ENCODE peak calls at places on chromosome 9, in six cellular contexts. U is mammary epithelial cell, V is astrocyte, T is GM23338, C is IMR-90, O is GM23248. R is an unnamed sample.

GRCh38 chr9:2962471-2963172 is 118.7 kb upstream of the PUM3 start:
- DNase-seq in U (peak), T (no peak), C (no peak), V (no peak), O (no peak), R (no peak)

GRCh38 chr9:134365791-134366222 is 39.6 kb downstream of the RXRA start:
- DNase-seq in U (peak), T (peak), V (no peak), O (peak), C (no peak), R (no peak)

GRCh38 chr9:97386733-97387503 is 25.0 kb upstream of the TDRD7 start:
- DNase-seq in C (peak), O (peak), T (peak), V (peak), U (peak), R (peak)

GRCh38 chr9:109640232-109641078 is 139.5 kb upstream of the PALM2AKAP2 start:
- DNase-seq in O (peak), U (peak), T (peak), C (peak), V (peak), R (no peak)

GRCh38 chr9:89185980-89186379 is 7.4 kb upstream of the SHC3 start:
- DNase-seq in C (peak), O (peak), U (no peak), T (peak), V (no peak), R (peak)

GRCh38 chr9:138011951-138012500 is 134.4 kb downstream of the CACNA1B start:
- DNase-seq in C (no peak), U (no peak), T (no peak), V (no peak), O (no peak), R (no peak)

GRCh38 chr9:33233659-33234335 is 6.2 kb upstream of the SPINK4 start:
- DNase-seq in C (peak), U (peak), V (peak), T (no peak), O (peak), R (no peak)

GRCh38 chr9:93496285-93496684 is 42.9 kb upstream of the FAM120AOS start:
- DNase-seq in T (no peak), V (no peak), U (no peak), C (no peak), O (peak), R (no peak)

GRCh38 chr9:16058131-16058549 is 505.3 kb downstream of the CCDC171 start:
- DNase-seq in T (peak), U (peak), O (peak), V (peak), C (peak), R (no peak)

GRCh38 chr9:78054180-78054579 is 22.6 kb upstream of the GNAQ start:
- DNase-seq in O (no peak), C (no peak), T (no peak), V (no peak), U (peak), R (no peak)

GRCh38 chr9:109843651-109844050 is 63.7 kb downstream of the PALM2AKAP2 start:
- DNase-seq in O (no peak), V (no peak), T (no peak), C (no peak), U (no peak), R (no peak)

GRCh38 chr9:77597057-77597456 is 51.1 kb downstream of the GNA14 start:
- DNase-seq in U (no peak), T (no peak), C (no peak), V (no peak), O (no peak), R (no peak)

GRCh38 chr9:12681620-12682019 is 11.6 kb upstream of the TYRP1 start:
- DNase-seq in V (peak), U (peak), O (peak), T (no peak), C (peak), R (no peak)

GRCh38 chr9:16521868-16522381 is 348.5 kb downstream of the BNC2 start:
- DNase-seq in U (peak), T (no peak), C (peak), V (peak), O (peak), R (no peak)

GRCh38 chr9:134602547-134603362 is 38.8 kb upstream of the COL5A1 start:
- DNase-seq in C (peak), U (peak), T (no peak), V (peak), O (peak), R (no peak)

GRCh38 chr9:1208185-1208584 is 158.0 kb downstream of the DMRT2 start:
- DNase-seq in U (no peak), O (peak), C (peak), V (peak), T (no peak), R (no peak)

GRCh38 chr9:93648836-93649235 is 72.5 kb downstream of the PHF2 start:
- DNase-seq in V (no peak), U (no peak), O (no peak), C (no peak), T (no peak), R (no peak)

GRCh38 chr9:93216072-93216364 is 32.1 kb downstream of the WNK2 start:
- DNase-seq in O (no peak), V (no peak), U (no peak), C (no peak), T (no peak), R (no peak)

GRCh38 chr9:134187821-134188420 is 23.6 kb upstream of the RNU6ATAC start:
- DNase-seq in U (no peak), O (no peak), T (no peak), C (no peak), V (no peak), R (no peak)

GRCh38 chr9:81529556-81530193 is 159.7 kb downstream of the TLE1 start:
- DNase-seq in T (no peak), C (peak), U (peak), O (peak), V (peak), R (no peak)

GRCh38 chr9:112097712-112098688 is 77.1 kb downstream of the SUSD1 start:
- DNase-seq in O (peak), V (peak), C (peak), T (peak), U (peak), R (peak)
- H2AFZ ChIP-seq in O (peak), V (peak), C (peak), T (no peak), U (no peak), R (no peak)

DNA sequence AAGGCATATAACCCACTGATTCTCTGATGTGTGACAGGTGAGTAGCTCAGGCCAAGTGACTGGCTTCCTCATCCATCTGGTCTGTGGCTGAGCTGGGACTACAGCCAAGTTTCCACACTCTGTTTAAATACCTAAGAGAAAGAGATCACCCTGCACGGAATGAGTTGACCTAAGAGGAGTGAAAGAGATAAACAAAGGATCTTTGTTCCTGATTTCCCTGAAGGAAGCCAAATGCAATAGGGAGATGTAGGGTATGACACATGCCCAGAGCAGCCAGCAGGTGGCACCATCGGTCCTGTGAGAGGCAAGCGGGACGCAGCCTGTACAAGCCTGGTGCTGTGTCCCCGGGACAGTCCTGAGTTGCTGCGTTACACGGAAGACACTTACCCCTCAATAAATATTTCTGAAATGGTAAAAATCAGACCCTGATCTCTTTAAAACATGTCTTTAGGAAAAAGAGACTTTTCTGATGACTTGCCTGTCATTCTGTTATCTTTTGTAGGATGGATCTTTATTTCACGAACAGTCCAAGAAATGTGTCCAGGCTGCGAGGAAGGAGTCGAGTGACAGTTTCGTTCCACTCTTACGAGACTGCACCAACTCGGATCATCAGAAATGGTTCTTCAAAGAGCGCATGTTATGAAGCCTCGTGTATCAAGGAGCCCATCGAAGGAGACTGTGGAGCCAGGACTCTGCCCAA is 41.1 kb downstream of the GALNT12 start:
- DNase-seq in V (peak), O (peak), C (peak), T (peak), U (peak), R (peak)
- H2AFZ ChIP-seq in V (peak), O (peak), C (peak), T (no peak), U (peak), R (no peak)

GRCh38 chr9:136588663-136589464 is 43.0 kb upstream of the NOTCH1 start:
- DNase-seq in U (no peak), O (no peak), T (no peak), V (no peak), C (no peak), R (no peak)

GRCh38 chr9:136587944-136588662 is 42.3 kb upstream of the NOTCH1 start:
- DNase-seq in O (no peak), V (no peak), U (no peak), C (no peak), T (peak), R (peak)

GRCh38 chr9:136591191-136591752 is 45.4 kb upstream of the NOTCH1 start:
- DNase-seq in T (no peak), C (no peak), O (no peak), V (no peak), U (no peak), R (no peak)

GRCh38 chr9:136590788-136591187 is 44.9 kb upstream of the NOTCH1 start:
- DNase-seq in T (no peak), C (no peak), V (no peak), O (no peak), U (no peak), R (no peak)

DNA sequence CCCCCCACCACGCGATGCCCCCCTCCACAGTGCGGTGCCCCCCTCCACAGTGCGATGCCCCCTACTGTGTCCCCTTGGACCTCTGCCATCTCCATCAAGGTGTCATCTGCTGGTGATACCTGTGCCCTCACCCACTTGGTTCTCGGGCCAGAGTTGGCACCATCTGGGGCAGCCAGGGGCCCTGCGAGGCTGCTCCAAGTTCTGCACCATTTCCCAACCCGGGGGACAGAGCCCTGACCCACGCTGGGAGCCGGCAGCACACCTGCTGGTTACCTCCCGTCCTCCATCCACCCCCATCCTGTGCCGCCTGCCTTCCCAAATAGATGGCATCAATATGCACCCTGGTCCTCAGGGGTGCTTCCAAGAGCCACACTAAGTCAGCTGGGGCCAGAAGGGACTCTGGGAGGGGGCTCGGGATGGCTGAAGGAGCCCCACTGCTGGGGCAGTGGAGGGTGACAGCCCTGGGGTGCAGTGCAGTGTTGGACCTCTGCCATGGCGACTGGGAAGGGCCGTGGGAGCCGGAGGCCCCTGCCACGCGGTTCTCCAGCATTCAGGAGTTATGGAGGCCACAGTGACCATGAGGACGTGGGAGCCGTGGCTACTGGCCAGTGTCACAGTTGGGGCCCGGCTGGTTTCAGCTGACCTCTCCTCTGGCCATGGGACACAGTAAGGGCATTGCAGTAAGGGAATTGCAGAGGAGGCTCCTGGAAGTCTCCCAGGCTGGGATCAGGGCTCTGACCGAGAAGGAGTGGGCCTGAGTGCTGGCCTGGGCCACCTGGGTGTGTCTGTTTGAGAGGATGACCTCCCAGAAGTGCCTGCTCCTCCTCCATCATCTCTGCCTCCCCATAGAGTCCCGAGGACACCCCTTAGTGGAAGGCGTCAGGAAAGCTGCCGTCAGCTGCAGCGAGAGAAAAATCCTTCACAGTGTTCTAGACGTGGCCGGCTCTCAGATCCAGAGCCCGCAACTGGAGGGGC is 44.2 kb upstream of the NOTCH1 start:
- DNase-seq in U (no peak), V (no peak), C (no peak), O (no peak), T (no peak), R (no peak)
- H2AFZ ChIP-seq in U (no peak), V (no peak), C (peak), O (no peak), T (no peak), R (no peak)

DNA sequence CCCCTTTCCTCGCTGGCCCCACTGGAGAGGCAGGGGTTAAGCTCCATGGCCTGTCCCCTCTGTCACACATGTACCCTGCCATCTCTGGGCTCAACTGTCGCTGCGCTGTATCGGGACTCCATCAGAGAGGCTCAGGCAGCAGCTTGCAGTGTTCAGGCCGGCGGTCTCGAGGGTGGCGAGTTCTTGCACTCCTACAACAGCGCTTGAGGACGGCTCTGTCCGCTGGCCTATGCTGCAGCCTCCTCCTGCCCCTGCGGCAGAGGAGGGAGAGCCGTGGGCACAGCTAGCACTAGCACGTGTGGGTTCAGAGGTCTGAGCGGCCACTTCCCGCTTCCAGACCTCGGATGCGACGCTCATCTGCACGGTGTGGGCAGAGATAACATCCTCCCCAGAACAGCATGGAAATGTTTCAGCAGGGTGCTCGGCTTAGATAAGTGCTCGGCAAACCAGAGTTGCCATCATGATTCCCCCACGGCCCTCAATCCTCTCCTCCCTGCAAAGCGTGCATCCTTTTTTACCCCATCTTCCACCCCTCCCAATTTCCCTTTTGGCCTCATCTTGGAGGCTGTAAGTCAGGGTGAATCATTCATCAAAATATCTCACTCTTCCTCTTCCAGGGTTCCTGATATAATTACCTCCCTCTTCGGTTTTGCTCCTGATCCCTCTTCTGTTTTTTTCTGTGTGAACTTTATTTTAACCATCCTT is 41.9 kb upstream of the FUBP3 start:
- DNase-seq in U (no peak), T (no peak), C (no peak), O (peak), V (no peak), R (no peak)
- H2AFZ ChIP-seq in U (no peak), T (peak), C (peak), O (peak), V (peak), R (no peak)

GRCh38 chr9:18980124-18980660 is 52.8 kb downstream of the SAXO1 start:
- DNase-seq in U (no peak), V (no peak), T (no peak), C (no peak), O (peak), R (no peak)
- H2AFZ ChIP-seq in U (no peak), V (no peak), T (peak), C (no peak), O (peak), R (no peak)

DNA sequence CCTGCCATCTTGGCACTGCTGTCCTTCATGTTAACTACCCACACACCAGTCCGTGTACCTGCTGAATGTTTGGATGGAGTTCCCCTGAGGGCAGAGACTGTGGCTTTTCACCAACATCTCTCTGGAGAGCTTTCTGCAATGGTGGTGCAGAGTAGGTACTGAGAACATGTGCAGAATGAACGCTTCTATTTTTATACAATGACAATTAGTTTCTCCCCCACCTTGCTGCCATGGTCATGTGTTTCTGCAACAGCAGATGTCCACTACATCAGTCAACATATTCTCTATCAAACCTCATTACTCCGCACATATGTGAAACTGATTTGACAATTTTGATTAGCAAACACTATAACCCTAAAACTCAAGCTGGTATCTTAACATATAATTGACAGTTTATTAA is 14.5 kb downstream of the PTCH1 start:
- DNase-seq in U (no peak), C (no peak), T (no peak), V (no peak), O (no peak), R (no peak)
- H2AFZ ChIP-seq in U (no peak), C (no peak), T (no peak), V (no peak), O (no peak), R (no peak)

DNA sequence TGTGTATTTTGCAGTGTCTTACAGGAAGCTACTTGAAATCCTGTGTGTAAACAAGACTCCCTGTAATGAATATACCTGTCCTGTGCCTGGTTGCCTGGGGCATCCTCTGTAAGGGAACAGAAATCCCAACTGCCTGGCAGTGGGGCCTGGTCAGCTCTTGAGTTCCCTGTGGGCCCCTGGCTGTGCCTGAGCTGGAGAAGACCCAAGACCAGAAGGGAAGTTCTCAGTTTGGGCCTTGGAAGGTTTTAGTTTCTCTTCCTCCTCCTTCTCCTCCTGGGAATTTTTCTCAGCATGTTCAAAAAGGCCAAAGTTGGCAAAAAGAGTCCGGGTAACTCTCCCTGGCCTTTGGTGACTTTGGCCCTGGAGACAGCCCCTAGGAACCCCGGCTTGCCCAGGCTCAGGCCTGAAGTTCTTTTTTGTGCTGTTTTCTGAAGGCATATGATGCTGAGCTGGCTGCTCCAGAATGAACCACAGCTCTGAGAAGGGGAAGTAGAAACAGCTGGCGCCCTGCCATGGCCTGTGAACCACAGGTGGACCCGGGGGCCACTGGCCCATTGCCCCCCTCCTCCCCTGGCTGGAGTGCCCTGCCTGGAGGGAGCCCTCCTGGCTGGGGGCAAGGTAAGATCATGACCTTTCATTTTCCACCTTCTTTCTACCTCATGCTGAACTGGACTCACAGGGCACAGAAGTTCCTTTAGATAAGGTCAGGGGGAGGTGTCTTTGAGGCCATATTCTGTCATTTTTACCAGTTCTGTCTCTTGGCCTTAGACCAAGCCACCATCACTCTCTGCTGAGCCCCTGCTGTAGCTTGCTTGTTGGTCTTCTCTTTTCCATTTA is 5.8 kb downstream of the TMEM268 start:
- DNase-seq in O (no peak), U (no peak), T (no peak), C (no peak), V (no peak), R (peak)
- H2AFZ ChIP-seq in O (no peak), U (no peak), T (no peak), C (no peak), V (no peak), R (no peak)

GRCh38 chr9:5361326-5362005 is 21.8 kb upstream of the RLN1 start:
- DNase-seq in O (no peak), T (peak), V (peak), U (no peak), C (no peak), R (no peak)
- H2AFZ ChIP-seq in O (no peak), T (no peak), V (no peak), U (no peak), C (no peak), R (no peak)

R was measured in OCI-LY7.